ENCODE peak calls at places on chromosomes 3 and 15, in ten cellular contexts. D is body of pancreas, B is right lobe of liver, A is prostate gland, O is ovary, R is breast epithelium, Y is IMR-90, N is uterus, L is sigmoid colon, C is HCT116. V is an unnamed sample.

GRCh38 chr3:114582929-114583328 is 289.1 kb downstream of the TIGIT start:
- DNase-seq in D (no peak), B (no peak), A (no peak), O (no peak), R (no peak), Y (no peak), N (no peak), L (no peak), C (no peak), V (no peak)

GRCh38 chr3:102207173-102207572 is 227.6 kb upstream of the ZPLD1 start:
- DNase-seq in D (no peak), B (no peak), A (no peak), O (no peak), R (no peak), Y (no peak), N (peak; percentile 20), L (no peak), C (no peak), V (no peak)

GRCh38 chr3:89434621-89435380 is 327.4 kb downstream of the EPHA3 start:
- DNase-seq in D (no peak), B (no peak), A (no peak), O (no peak), R (no peak), Y (no peak), N (no peak), L (no peak), C (no peak), V (no peak)

GRCh38 chr3:143244516-143245063 is 125.0 kb downstream of the CHST2 start:
- DNase-seq in D (no peak), B (no peak), A (no peak), O (no peak), R (no peak), Y (no peak), N (no peak), L (no peak), C (no peak), V (no peak)

GRCh38 chr3:141370065-141370533 is 1.8 kb downstream of the ZBTB38 start:
- DNase-seq in D (peak; percentile 53), B (no peak), A (peak; percentile 45), O (peak; percentile 78), R (no peak), Y (peak; percentile 90), N (peak; percentile 48), L (peak; percentile 81), C (peak; percentile 91), V (peak; percentile 66)

GRCh38 chr3:40877651-40878463 is 321.4 kb upstream of the CTNNB1 start:
- DNase-seq in D (peak; percentile 90), B (peak; percentile 77), A (peak; percentile 86), O (peak; percentile 64), R (peak; percentile 66), Y (no peak), N (peak; percentile 72), L (peak; percentile 82), C (no peak), V (peak; percentile 64)

GRCh38 chr15:92809880-92810361 is 90.2 kb upstream of the CHD2 start:
- DNase-seq in D (peak; percentile 60), B (peak; percentile 63), A (peak; percentile 50), O (peak; percentile 58), R (no peak), Y (peak; percentile 68), N (no peak), L (peak; percentile 80), C (no peak), V (no peak)

GRCh38 chr3:194808709-194809108 is 123.0 kb downstream of the FAM43A start:
- DNase-seq in D (no peak), B (peak; percentile 35), A (no peak), O (no peak), R (no peak), Y (peak; percentile 12), N (no peak), L (no peak), C (no peak), V (no peak)

GRCh38 chr3:169071003-169071402 is 592.5 kb downstream of the MECOM start:
- DNase-seq in D (no peak), B (no peak), A (no peak), O (no peak), R (no peak), Y (peak; percentile 36), N (no peak), L (no peak), C (no peak), V (no peak)

GRCh38 chr3:116980106-116980505 is 270.5 kb downstream of the TUSC7 start:
- DNase-seq in D (no peak), B (no peak), A (no peak), O (no peak), R (no peak), Y (no peak), N (no peak), L (no peak), C (no peak), V (no peak)

GRCh38 chr15:88920186-88920891 is 7.2 kb upstream of the MFGE8 start:
- DNase-seq in D (no peak), B (peak; percentile 25), A (no peak), O (no peak), R (no peak), Y (peak; percentile 77), N (no peak), L (no peak), C (no peak), V (no peak)

GRCh38 chr3:65484964-65485363 is 553.8 kb downstream of the MAGI1 start:
- DNase-seq in D (no peak), B (no peak), A (no peak), O (no peak), R (no peak), Y (no peak), N (no peak), L (no peak), C (no peak), V (no peak)

GRCh38 chr15:80706161-80706560 is 11.1 kb downstream of the ABHD17C start:
- DNase-seq in D (no peak), B (no peak), A (no peak), O (no peak), R (no peak), Y (no peak), N (no peak), L (no peak), C (no peak), V (no peak)

GRCh38 chr15:31396881-31397560 is 70.4 kb downstream of the KLF13 start:
- DNase-seq in D (peak; percentile 93), B (peak; percentile 89), A (peak; percentile 68), O (peak; percentile 84), R (peak; percentile 80), Y (peak; percentile 26), N (peak; percentile 81), L (peak; percentile 94), C (peak; percentile 66), V (peak; percentile 95)
- H3K27ac ChIP-seq in D (peak overlapping the region; percentile 70), B (peak overlapping the region; percentile 36), A (peak overlapping the region; percentile 68), O (no peak overlapping the region), R (peak overlapping the region; percentile 86), Y (no peak overlapping the region), N (peak overlapping the region; percentile 85), L (peak overlapping the region; percentile 81), C (peak overlapping the region; percentile 52), V (peak overlapping the region; percentile 91)

GRCh38 chr3:37321260-37321852 is 147.0 kb upstream of the LRRFIP2 start:
- DNase-seq in D (no peak), B (no peak), A (no peak), O (no peak), R (no peak), Y (no peak), N (no peak), L (no peak), C (no peak), V (no peak)

GRCh38 chr3:37319784-37320183 is 145.4 kb upstream of the LRRFIP2 start:
- DNase-seq in D (no peak), B (no peak), A (no peak), O (no peak), R (no peak), Y (no peak), N (no peak), L (no peak), C (no peak), V (no peak)

GRCh38 chr3:37321863-37322262 is 147.5 kb upstream of the LRRFIP2 start:
- DNase-seq in D (no peak), B (no peak), A (no peak), O (no peak), R (no peak), Y (no peak), N (no peak), L (no peak), C (no peak), V (no peak)

GRCh38 chr3:37324752-37325407 is 150.5 kb upstream of the LRRFIP2 start:
- DNase-seq in D (no peak), B (no peak), A (no peak), O (no peak), R (no peak), Y (peak; percentile 19), N (no peak), L (no peak), C (no peak), V (no peak)

DNA sequence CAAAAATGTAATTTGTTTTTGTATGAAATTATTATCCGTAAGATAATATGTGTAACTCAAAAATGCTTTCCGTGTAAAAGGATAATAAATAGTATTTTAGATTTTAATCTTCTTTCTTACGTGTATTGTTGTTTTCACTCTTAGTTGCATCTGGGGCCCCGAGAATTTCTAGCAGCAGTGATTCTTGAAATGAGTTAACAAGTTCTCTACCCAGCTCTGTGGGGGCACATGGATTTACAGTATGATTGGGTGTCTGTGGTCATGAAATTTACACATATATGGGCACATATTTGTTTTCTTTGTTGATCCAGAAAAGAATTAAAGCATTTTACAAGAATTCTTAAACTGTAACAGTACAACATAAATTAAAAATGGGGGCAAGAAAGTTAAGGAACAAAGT is 145.9 kb upstream of the LRRFIP2 start:
- DNase-seq in D (no peak), B (no peak), A (no peak), O (no peak), R (no peak), Y (no peak), N (no peak), L (no peak), C (no peak), V (no peak)
- H3K36me3 ChIP-seq in D (no peaks in the 10 kb centered on the region), B (peaks cover 12% of the 10 kb centered on the region), A (no peaks in the 10 kb centered on the region), O (no peaks in the 10 kb centered on the region), R (peaks cover 7% of the 10 kb centered on the region), Y (peaks cover 33% of the 10 kb centered on the region), N (no peaks in the 10 kb centered on the region), L (peaks cover 4% of the 10 kb centered on the region), C (peaks cover 16% of the 10 kb centered on the region), V (peaks cover 5% of the 10 kb centered on the region)

DNA sequence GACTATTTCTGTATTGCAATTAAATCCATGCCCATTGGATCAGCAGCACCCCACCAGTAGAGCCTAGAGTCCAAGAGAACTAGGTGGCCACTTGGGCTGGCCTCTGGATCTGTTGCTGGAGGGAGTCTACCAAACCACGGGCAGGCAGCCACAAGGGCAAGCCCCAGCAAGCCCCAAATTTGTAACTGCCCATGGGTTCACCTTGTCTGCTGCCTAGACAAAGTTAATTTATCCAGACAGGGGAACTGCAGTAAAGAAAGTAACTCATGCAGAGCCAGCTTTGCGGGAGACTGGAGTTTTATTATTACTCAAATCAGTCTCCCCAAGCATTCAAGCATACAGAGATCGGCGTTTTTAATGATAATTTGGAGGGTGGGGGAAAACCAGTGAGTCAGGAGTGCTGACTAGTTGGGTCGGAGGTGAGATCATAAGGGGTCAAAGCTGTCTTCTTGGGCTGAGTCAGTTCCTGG is 74.0 kb upstream of the TERB2 start:
- DNase-seq in D (no peak), B (no peak), A (no peak), O (no peak), R (no peak), Y (no peak), N (no peak), L (no peak), C (no peak), V (no peak)
- TF ChIP-seq POLR2A in D (no peak), B (no peak), A (no peak), O (no peak), R (no peak), Y (no peak), N (no peak), L (no peak), C (no peak), V (no peak)

GRCh38 chr3:105801397-105801796 is 67.4 kb downstream of the CBLB start:
- DNase-seq in D (no peak), B (no peak), A (no peak), O (no peak), R (no peak), Y (no peak), N (no peak), L (no peak), C (no peak), V (no peak)
- H3K27ac ChIP-seq in D (no peak overlapping the region), B (no peak overlapping the region), A (no peak overlapping the region), O (no peak overlapping the region), R (no peak overlapping the region), Y (no peak overlapping the region), N (no peak overlapping the region), L (no peak overlapping the region), C (no peak overlapping the region), V (no peak overlapping the region)